ENCODE peak calls at places on chromosomes 3 and 15, in four cellular contexts. I is H1, W is H9, N is IMR-90. G is an unnamed sample.

GRCh38 chr15:43483306-43484128 is 9.4 kb downstream of the TP53BP1 start:
- DNase-seq in I (no peak), W (no peak), N (no peak), G (peak)

GRCh38 chr3:173371848-173372487 is 25.6 kb upstream of the NLGN1 start:
- DNase-seq in I (peak), W (peak), N (peak), G (peak)

GRCh38 chr15:70342554-70343548 is 245.1 kb upstream of the TLE3 start:
- DNase-seq in I (peak), W (no peak), N (no peak), G (no peak)

GRCh38 chr15:30033763-30034162 is 49.0 kb upstream of the GOLGA8J start:
- DNase-seq in I (no peak), W (no peak), N (no peak), G (no peak)

GRCh38 chr15:57654136-57654845 is 52.2 kb upstream of the POLR2M start:
- DNase-seq in I (no peak), W (no peak), N (peak), G (no peak)

GRCh38 chr3:149934524-149934923 is 36.2 kb downstream of the PFN2 start:
- DNase-seq in I (no peak), W (no peak), N (peak), G (no peak)

GRCh38 chr3:56966104-56966503 is 94.4 kb upstream of the SPATA12 start:
- DNase-seq in I (no peak), W (no peak), N (no peak), G (no peak)

GRCh38 chr15:60476713-60477112 is 2.2 kb downstream of the ICE2 start:
- DNase-seq in I (no peak), W (no peak), N (peak), G (no peak)

GRCh38 chr3:27758083-27758482 is 36.0 kb upstream of the EOMES start:
- DNase-seq in I (no peak), W (no peak), N (peak), G (peak)

GRCh38 chr3:159819676-159820075 is 169.0 kb upstream of the IL12A start:
- DNase-seq in I (no peak), W (no peak), N (no peak), G (no peak)

GRCh38 chr3:56101576-56101975 is 366.7 kb downstream of the ERC2 start:
- DNase-seq in I (no peak), W (no peak), N (no peak), G (no peak)

GRCh38 chr3:156094391-156094790 is 26.0 kb upstream of the KCNAB1 start:
- DNase-seq in I (no peak), W (no peak), N (no peak), G (no peak)

GRCh38 chr3:13556214-13556613 is 7.3 kb downstream of the FBLN2 start:
- DNase-seq in I (no peak), W (no peak), N (no peak), G (peak)

GRCh38 chr3:55720614-55721013 is 233.5 kb upstream of the WNT5A start:
- DNase-seq in I (no peak), W (no peak), N (peak), G (peak)

GRCh38 chr3:94063497-94064119 is 747 bp downstream of the NSUN3 start:
- DNase-seq in I (no peak), W (no peak), N (peak), G (no peak)

GRCh38 chr3:157089455-157090221 is 70.3 kb downstream of the CCNL1 start:
- DNase-seq in I (no peak), W (no peak), N (peak), G (peak)

GRCh38 chr3:52032702-52033408 is 23.5 kb downstream of the DUSP7 start:
- DNase-seq in I (no peak), W (no peak), N (no peak), G (no peak)

GRCh38 chr3:80994085-80994665 is 767.3 kb downstream of the GBE1 start:
- DNase-seq in I (no peak), W (no peak), N (no peak), G (no peak)

GRCh38 chr3:197456271-197457091 is 99.3 kb downstream of the BDH1 start:
- DNase-seq in I (peak), W (peak), N (peak), G (peak)

GRCh38 chr3:31462050-31462569 is 70.6 kb upstream of the STT3B start:
- DNase-seq in I (no peak), W (no peak), N (no peak), G (peak)

GRCh38 chr3:55524565-55525244 is 37.6 kb upstream of the WNT5A start:
- DNase-seq in I (no peak), W (no peak), N (peak), G (no peak)

GRCh38 chr3:98482717-98483482 is 14.6 kb upstream of the OR5K2 start:
- DNase-seq in I (no peak), W (no peak), N (no peak), G (peak)

GRCh38 chr3:149188494-149188893 is 33.1 kb downstream of the CP start:
- DNase-seq in I (no peak), W (no peak), N (peak), G (no peak)

GRCh38 chr3:76873509-76874242 is 166.2 kb upstream of the ROBO2 start:
- DNase-seq in I (no peak), W (no peak), N (no peak), G (peak)

GRCh38 chr3:157392104-157392503 is 44.5 kb upstream of the PTX3 start:
- DNase-seq in I (no peak), W (no peak), N (no peak), G (no peak)

GRCh38 chr15:51828621-51829359 is 663 bp upstream of the TMOD3 start:
- DNase-seq in I (no peak), W (no peak), N (peak), G (no peak)

GRCh38 chr3:110485389-110485788 is 586.2 kb upstream of the NECTIN3 start:
- DNase-seq in I (no peak), W (no peak), N (no peak), G (no peak)

GRCh38 chr15:29651476-29652072 is 170.7 kb downstream of the TJP1 start:
- DNase-seq in I (no peak), W (peak), N (no peak), G (peak)

GRCh38 chr3:149881879-149882278 is 68.9 kb downstream of the RNF13 start:
- DNase-seq in I (no peak), W (no peak), N (no peak), G (no peak)

DNA sequence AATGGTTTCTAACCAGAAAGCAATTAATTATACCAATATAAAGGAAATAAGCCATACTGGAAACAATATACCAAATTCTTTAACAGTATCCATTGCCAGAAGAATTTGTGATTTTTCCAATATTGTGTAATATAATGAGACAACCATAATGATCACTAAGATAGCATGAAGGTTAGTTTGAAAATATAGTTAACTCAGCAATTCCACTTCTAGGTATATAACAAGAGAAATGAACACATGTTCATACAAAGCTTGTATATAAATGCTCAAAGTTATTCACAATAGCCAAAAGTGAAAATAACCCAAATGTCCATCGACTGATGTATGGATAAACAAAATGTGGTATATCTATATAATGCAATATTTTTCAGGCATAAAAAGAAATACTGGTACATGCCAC is 369.1 kb downstream of the TBC1D5 start:
- DNase-seq in I (no peak), W (no peak), N (no peak), G (no peak)
- H4K8ac ChIP-seq in I (no peak), W (no peak), N (no peak), G (no peak)

DNA sequence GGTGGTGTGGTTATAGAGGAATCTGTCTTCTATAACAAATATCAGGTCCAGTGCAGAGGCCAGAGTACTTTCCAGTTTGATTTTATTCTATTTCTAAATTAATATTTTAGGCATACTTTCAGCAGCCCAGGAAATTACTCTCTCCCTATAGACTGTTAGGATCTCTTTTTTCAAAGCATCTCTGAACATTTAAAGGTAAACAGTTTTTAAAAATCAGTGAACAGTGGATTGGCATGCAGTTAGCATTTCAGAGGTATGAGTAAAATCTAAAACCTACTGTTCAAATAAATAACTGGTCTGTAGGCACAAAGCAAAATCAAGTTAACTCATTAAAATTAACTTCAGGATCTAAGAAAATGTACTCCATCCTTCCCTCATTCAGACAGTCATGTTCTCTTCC is 3.0 kb downstream of the ZBED2 start:
- DNase-seq in I (no peak), W (no peak), N (peak), G (no peak)
- H3K56ac ChIP-seq in I (no peak), W (no peak), N (peak), G (no peak)

GRCh38 chr3:49027634-49028033 is 1.6 kb downstream of the IMPDH2 start:
- DNase-seq in I (no peak), W (no peak), N (no peak), G (no peak)

GRCh38 chr3:49028298-49028672 is 913 bp downstream of the IMPDH2 start:
- DNase-seq in I (no peak), W (no peak), N (no peak), G (no peak)

GRCh38 chr3:49029563-49029884 is 326 bp upstream of the IMPDH2 start:
- DNase-seq in I (no peak), W (no peak), N (no peak), G (no peak)

GRCh38 chr3:49030331-49030730 is 1.1 kb upstream of the IMPDH2 start:
- DNase-seq in I (no peak), W (no peak), N (no peak), G (no peak)

DNA sequence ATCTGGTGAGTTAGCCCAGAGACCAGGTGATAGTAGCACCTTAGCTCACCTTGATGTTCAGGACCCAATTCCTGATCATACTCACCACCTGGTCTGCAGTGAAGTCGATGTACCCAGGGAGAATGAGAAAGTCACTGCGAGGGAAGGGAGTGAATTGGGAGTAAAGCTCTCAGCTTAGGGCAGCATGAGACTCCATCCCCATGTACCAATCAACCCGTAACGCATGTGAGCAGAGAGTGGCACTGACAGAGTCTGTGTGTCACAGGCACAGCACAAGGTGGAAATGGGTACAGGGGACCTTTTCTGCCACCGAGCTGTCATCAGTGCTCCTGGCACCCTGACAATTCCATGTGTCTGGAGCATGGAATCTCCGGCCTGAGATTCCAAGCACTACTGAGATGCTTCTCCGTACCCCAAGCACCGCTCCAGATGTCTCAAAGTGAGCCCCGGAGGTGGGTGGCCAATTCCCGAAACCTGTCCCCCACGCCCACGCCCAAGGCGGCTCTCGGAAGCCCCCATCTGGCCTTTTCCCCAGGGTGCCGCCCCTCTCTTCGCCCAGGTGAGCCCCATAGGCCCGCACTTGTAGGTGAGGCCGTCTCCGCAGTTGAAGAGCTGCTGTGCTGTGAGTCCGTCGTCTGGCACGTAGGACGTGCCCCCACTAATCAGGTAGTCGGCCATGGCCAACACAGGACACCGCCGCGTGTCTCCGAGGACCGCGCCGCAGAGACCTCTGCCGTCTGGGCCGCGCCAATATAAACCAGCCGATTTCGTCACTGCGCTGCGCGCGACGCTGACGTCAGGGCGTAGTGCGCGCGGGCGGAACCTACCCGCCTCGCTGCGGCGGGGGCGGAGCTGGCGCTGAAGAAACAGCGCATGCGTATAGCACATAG is at the start of gene IMPDH2:
- DNase-seq in I (peak), W (peak), N (peak), G (peak)
- H2BK5ac ChIP-seq in I (peak), W (no peak), N (peak), G (no peak)

GRCh38 chr3:120145498-120146285 is 51.4 kb upstream of the GSK3B start:
- DNase-seq in I (no peak), W (no peak), N (peak), G (peak)
- H4K8ac ChIP-seq in I (no peak), W (no peak), N (no peak), G (no peak)

GRCh38 chr15:99965376-99965775 is 232.1 kb upstream of the LYSMD4 start:
- DNase-seq in I (no peak), W (no peak), N (no peak), G (no peak)

GRCh38 chr15:99961011-99961441 is 227.8 kb upstream of the LYSMD4 start:
- DNase-seq in I (peak), W (peak), N (no peak), G (peak)

GRCh38 chr15:99963096-99963825 is 230.0 kb upstream of the LYSMD4 start:
- DNase-seq in I (no peak), W (no peak), N (no peak), G (no peak)

GRCh38 chr15:99963976-99964375 is 230.7 kb upstream of the LYSMD4 start:
- DNase-seq in I (no peak), W (no peak), N (no peak), G (no peak)

GRCh38 chr15:99962006-99962561 is 228.8 kb upstream of the LYSMD4 start:
- DNase-seq in I (peak), W (no peak), N (no peak), G (no peak)
- H3K56ac ChIP-seq in I (no peak), W (no peak), N (no peak), G (no peak)

DNA sequence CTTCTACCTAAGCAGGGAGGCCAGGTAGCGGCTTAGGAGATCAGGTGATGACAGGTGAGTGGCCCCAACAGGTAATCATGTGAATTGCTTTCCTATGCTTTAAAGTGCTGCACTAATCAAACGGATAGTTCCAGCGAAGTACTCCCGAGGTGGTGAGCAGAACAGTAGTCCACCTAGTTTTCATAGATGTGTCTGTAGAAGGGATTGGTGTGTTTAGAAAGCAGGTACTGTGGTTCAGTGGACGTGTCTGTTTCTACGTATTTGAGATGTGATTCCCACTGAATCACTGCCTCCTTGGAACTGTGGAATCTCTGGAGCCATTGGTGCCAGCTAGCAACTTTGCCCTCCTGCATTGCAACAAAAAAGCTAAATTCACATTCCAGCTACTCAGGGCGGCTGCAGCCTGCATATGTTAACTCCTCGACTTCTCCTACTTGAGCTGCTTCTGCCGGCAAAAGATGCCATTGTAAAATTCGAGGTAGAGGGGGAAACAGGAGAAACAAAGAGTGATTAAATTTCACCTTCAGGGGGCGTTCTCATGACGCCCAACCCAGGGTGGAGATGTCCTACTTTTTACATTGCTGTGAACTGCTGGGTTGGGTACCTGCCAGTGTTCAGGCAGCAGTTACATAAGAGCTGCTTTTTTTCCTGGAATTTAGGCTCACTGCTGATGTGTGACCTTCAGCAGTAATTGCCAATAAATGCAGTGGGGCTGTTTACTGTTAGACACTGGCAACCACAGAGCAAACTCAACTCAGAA is 227.3 kb downstream of the ITPR1 start:
- DNase-seq in I (peak), W (peak), N (peak), G (peak)
- H2BK5ac ChIP-seq in I (no peak), W (no peak), N (peak), G (no peak)

GRCh38 chr3:188053710-188054379 is 100.1 kb upstream of the LPP start:
- DNase-seq in I (no peak), W (no peak), N (no peak), G (no peak)
- H4K8ac ChIP-seq in I (no peak), W (no peak), N (no peak), G (no peak)

GRCh38 chr3:136409549-136409948 is 159.4 kb downstream of the PCCB start:
- DNase-seq in I (no peak), W (no peak), N (no peak), G (no peak)

GRCh38 chr3:136414476-136414875 is 164.3 kb downstream of the PCCB start:
- DNase-seq in I (no peak), W (no peak), N (peak), G (no peak)

DNA sequence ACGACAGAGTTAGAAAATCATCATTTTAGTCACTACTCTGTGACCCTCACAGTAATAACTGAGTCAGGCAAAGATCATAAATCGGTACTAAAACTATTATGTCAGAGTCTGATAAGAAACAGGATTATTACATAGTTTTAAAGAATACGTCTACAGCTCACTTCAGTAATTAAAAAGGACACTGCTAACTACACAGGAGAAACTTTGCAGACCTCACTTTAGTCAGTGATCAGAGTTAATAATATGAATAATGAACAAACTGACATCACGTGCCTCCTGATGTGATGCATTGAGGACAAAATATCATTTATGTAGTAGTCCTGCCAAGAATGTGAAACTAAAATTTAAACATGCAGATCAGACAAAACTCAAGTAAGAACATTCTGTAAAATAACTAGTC is 162.2 kb downstream of the PCCB start:
- DNase-seq in I (no peak), W (no peak), N (no peak), G (no peak)
- H3K56ac ChIP-seq in I (no peak), W (no peak), N (no peak), G (no peak)

GRCh38 chr3:112647122-112647521 is 6.2 kb upstream of the CCDC80 start:
- DNase-seq in I (no peak), W (peak), N (peak), G (peak)
- H2BK5ac ChIP-seq in I (no peak), W (no peak), N (peak), G (no peak)

GRCh38 chr15:48972750-48973503 is 9.2 kb upstream of the SHC4 start:
- DNase-seq in I (no peak), W (no peak), N (no peak), G (no peak)

GRCh38 chr15:48976444-48977088 is 12.8 kb upstream of the SHC4 start:
- DNase-seq in I (no peak), W (no peak), N (no peak), G (no peak)

GRCh38 chr15:48978638-48979037 is 14.9 kb upstream of the SHC4 start:
- DNase-seq in I (no peak), W (no peak), N (no peak), G (no peak)

GRCh38 chr15:48975713-48976419 is 12.1 kb upstream of the SHC4 start:
- DNase-seq in I (peak), W (peak), N (peak), G (peak)

GRCh38 chr15:48974865-48975264 is 11.1 kb upstream of the SHC4 start:
- DNase-seq in I (no peak), W (peak), N (no peak), G (peak)
- H4K8ac ChIP-seq in I (no peak), W (no peak), N (no peak), G (no peak)

G was measured in mesendoderm.